ENCODE peak calls at places on chromosomes 6 and 20, in six cellular contexts. T is uterus, S is esophagus squamous epithelium, Z is T-helper 1 cell, G is LoVo, R is NCI-H2081 treated with DMSO at 0.1 percent for 48 hours. Y is an unnamed sample.

GRCh38 chr6:149842331-149842730 is 21.8 kb downstream of the LRP11 start:
- DNase-seq in G (no peak), T (no peak), R (no peak), Z (no peak), S (no peak), Y (no peak)

GRCh38 chr6:12653396-12653910 is 63.1 kb upstream of the PHACTR1 start:
- DNase-seq in Z (no peak), G (no peak), R (no peak), S (no peak), T (no peak), Y (no peak)

GRCh38 chr20:18727032-18727508 is 86.5 kb upstream of the SCP2D1 start:
- DNase-seq in Z (no peak), S (no peak), G (peak), R (no peak), T (no peak), Y (no peak)

GRCh38 chr6:27495386-27496135 is 22.7 kb upstream of the ZNF184 start:
- DNase-seq in T (peak), G (peak), Z (no peak), R (no peak), S (no peak), Y (peak)

GRCh38 chr6:39072830-39073229 is 24.2 kb downstream of the GLP1R start:
- DNase-seq in S (no peak), R (no peak), G (no peak), T (no peak), Z (no peak), Y (no peak)

GRCh38 chr6:147774856-147775255 is 266.4 kb downstream of the SAMD5 start:
- DNase-seq in G (no peak), S (no peak), Z (no peak), R (no peak), T (no peak), Y (no peak)

GRCh38 chr6:35170166-35170565 is 29.0 kb upstream of the TCP11 start:
- DNase-seq in R (no peak), S (no peak), Z (no peak), T (no peak), G (no peak), Y (no peak)

GRCh38 chr6:26268659-26269402 is 96.2 kb upstream of the BTN3A2 start:
- DNase-seq in S (no peak), Z (no peak), T (no peak), G (peak), R (no peak), Y (no peak)

GRCh38 chr20:14865169-14865568 is 527.8 kb upstream of the FLRT3 start:
- DNase-seq in S (no peak), G (peak), T (no peak), Z (no peak), R (no peak), Y (no peak)

GRCh38 chr6:13579911-13580310 is 5.5 kb downstream of the SIRT5 start:
- DNase-seq in S (no peak), G (no peak), Z (no peak), R (no peak), T (no peak), Y (no peak)

GRCh38 chr20:10536531-10536930 is 101.4 kb downstream of the SLX4IP start:
- DNase-seq in Z (no peak), R (no peak), T (no peak), S (no peak), G (peak), Y (no peak)

GRCh38 chr20:46246527-46246926 is 61.8 kb downstream of the CDH22 start:
- DNase-seq in Z (no peak), S (no peak), T (no peak), G (no peak), R (no peak), Y (no peak)

GRCh38 chr6:139883776-139884175 is 509.3 kb upstream of the CITED2 start:
- DNase-seq in R (no peak), G (no peak), T (no peak), Z (no peak), S (no peak), Y (no peak)

GRCh38 chr6:107555449-107555848 is 65.5 kb downstream of the SOBP start:
- DNase-seq in S (no peak), R (peak), Z (no peak), T (no peak), G (no peak), Y (no peak)

GRCh38 chr6:161833099-161833860 is 559.4 kb upstream of the AGPAT4 start:
- DNase-seq in S (no peak), T (no peak), Z (no peak), G (no peak), R (no peak), Y (no peak)

GRCh38 chr6:129607581-129608186 is 102.3 kb downstream of the ARHGAP18 start:
- DNase-seq in S (no peak), R (no peak), G (no peak), T (no peak), Z (no peak), Y (no peak)

GRCh38 chr6:39816744-39817143 is 24.6 kb downstream of the DAAM2 start:
- DNase-seq in R (no peak), G (no peak), Z (no peak), S (no peak), T (peak), Y (no peak)

GRCh38 chr6:12149944-12150510 is 137.9 kb downstream of the HIVEP1 start:
- DNase-seq in T (no peak), Z (no peak), S (no peak), G (no peak), R (no peak), Y (no peak)

GRCh38 chr6:6131492-6132109 is 124.9 kb upstream of the NRN1 start:
- DNase-seq in G (no peak), R (no peak), Z (no peak), T (no peak), S (no peak), Y (no peak)